ENCODE peak calls at places on chromosomes 6 and 20, in six cellular contexts. One of them, this sample, is unnamed.

GRCh38 chr20:49747707-49748524 is 34.2 kb upstream of the B4GALT5 start:
- DNase-seq in A549: no peak
- DNase-seq in lower lobe of right lung: peak; percentile 68
- DNase-seq in DND-41: no peak
- DNase-seq in left lung: peak; percentile 67
- DNase-seq in heart left ventricle: peak; percentile 95
- DNase-seq in this sample: no peak

GRCh38 chr6:7260291-7261029 is 52.5 kb downstream of the SSR1 start:
- DNase-seq in A549: no peak
- DNase-seq in lower lobe of right lung: no peak
- DNase-seq in DND-41: no peak
- DNase-seq in left lung: no peak
- DNase-seq in heart left ventricle: no peak
- DNase-seq in this sample: no peak

GRCh38 chr6:170260686-170261085 is 30.2 kb downstream of the DLL1 start:
- DNase-seq in A549: peak; percentile 26
- DNase-seq in lower lobe of right lung: no peak
- DNase-seq in DND-41: no peak
- DNase-seq in left lung: peak; percentile 44
- DNase-seq in heart left ventricle: no peak
- DNase-seq in this sample: no peak

GRCh38 chr6:168133707-168134398 is 54.8 kb upstream of the FRMD1 start:
- DNase-seq in A549: no peak
- DNase-seq in lower lobe of right lung: no peak
- DNase-seq in DND-41: no peak
- DNase-seq in left lung: no peak
- DNase-seq in heart left ventricle: no peak
- DNase-seq in this sample: no peak

GRCh38 chr20:21702553-21703467 is 2.7 kb upstream of the PAX1 start:
- DNase-seq in A549: peak; percentile 69
- DNase-seq in lower lobe of right lung: no peak
- DNase-seq in DND-41: no peak
- DNase-seq in left lung: peak; percentile 75
- DNase-seq in heart left ventricle: peak; percentile 52
- DNase-seq in this sample: no peak

GRCh38 chr6:40932366-40932765 is 106.7 kb downstream of the UNC5CL start:
- DNase-seq in A549: no peak
- DNase-seq in lower lobe of right lung: no peak
- DNase-seq in DND-41: no peak
- DNase-seq in left lung: no peak
- DNase-seq in heart left ventricle: no peak
- DNase-seq in this sample: no peak

GRCh38 chr6:166503167-166503744 is 83.2 kb downstream of the RAMACL start:
- DNase-seq in A549: no peak
- DNase-seq in lower lobe of right lung: no peak
- DNase-seq in DND-41: no peak
- DNase-seq in left lung: no peak
- DNase-seq in heart left ventricle: no peak
- DNase-seq in this sample: no peak

GRCh38 chr6:159505140-159505922 is 187.7 kb downstream of the SOD2 start:
- DNase-seq in A549: no peak
- DNase-seq in lower lobe of right lung: no peak
- DNase-seq in DND-41: no peak
- DNase-seq in left lung: no peak
- DNase-seq in heart left ventricle: peak; percentile 71
- DNase-seq in this sample: no peak

GRCh38 chr6:114764866-114765265 is 422.0 kb upstream of the HS3ST5 start:
- DNase-seq in A549: no peak
- DNase-seq in lower lobe of right lung: no peak
- DNase-seq in DND-41: no peak
- DNase-seq in left lung: no peak
- DNase-seq in heart left ventricle: no peak
- DNase-seq in this sample: no peak

GRCh38 chr6:32192608-32193039 is at the start of gene GPSM3:
- DNase-seq in A549: no peak
- DNase-seq in lower lobe of right lung: peak; percentile 82
- DNase-seq in DND-41: peak; percentile 89
- DNase-seq in left lung: peak; percentile 92
- DNase-seq in heart left ventricle: peak; percentile 77
- DNase-seq in this sample: peak; percentile 61

GRCh38 chr6:134619789-134620188 is 301.9 kb upstream of the SGK1 start:
- DNase-seq in A549: no peak
- DNase-seq in lower lobe of right lung: no peak
- DNase-seq in DND-41: no peak
- DNase-seq in left lung: no peak
- DNase-seq in heart left ventricle: no peak
- DNase-seq in this sample: no peak

GRCh38 chr6:43873806-43874714 is 104.0 kb downstream of the VEGFA start:
- DNase-seq in A549: no peak
- DNase-seq in lower lobe of right lung: no peak
- DNase-seq in DND-41: no peak
- DNase-seq in left lung: peak; percentile 27
- DNase-seq in heart left ventricle: no peak
- DNase-seq in this sample: no peak

GRCh38 chr20:54062812-54063280 is 7.5 kb downstream of the BCAS1 start:
- DNase-seq in A549: peak; percentile 62
- DNase-seq in lower lobe of right lung: no peak
- DNase-seq in DND-41: peak; percentile 10
- DNase-seq in left lung: no peak
- DNase-seq in heart left ventricle: no peak
- DNase-seq in this sample: no peak

GRCh38 chr6:31579546-31580445 is 2.4 kb downstream of the LTB start:
- DNase-seq in A549: no peak
- DNase-seq in lower lobe of right lung: no peak
- DNase-seq in DND-41: no peak
- DNase-seq in left lung: no peak
- DNase-seq in heart left ventricle: no peak
- DNase-seq in this sample: peak; percentile 53

GRCh38 chr20:8097307-8097706 is 34.8 kb upstream of the PLCB1 start:
- DNase-seq in A549: no peak
- DNase-seq in lower lobe of right lung: no peak
- DNase-seq in DND-41: no peak
- DNase-seq in left lung: no peak
- DNase-seq in heart left ventricle: no peak
- DNase-seq in this sample: no peak

GRCh38 chr20:25294459-25295385 is 46.8 kb downstream of the PYGB start:
- DNase-seq in A549: peak; percentile 88
- DNase-seq in lower lobe of right lung: no peak
- DNase-seq in DND-41: peak; percentile 75
- DNase-seq in left lung: no peak
- DNase-seq in heart left ventricle: peak; percentile 65
- DNase-seq in this sample: peak; percentile 43

GRCh38 chr20:54914995-54915394 is 439.6 kb downstream of the DOK5 start:
- DNase-seq in A549: no peak
- DNase-seq in lower lobe of right lung: no peak
- DNase-seq in DND-41: no peak
- DNase-seq in left lung: no peak
- DNase-seq in heart left ventricle: no peak
- DNase-seq in this sample: no peak

GRCh38 chr6:82248233-82248735 is 740 bp upstream of the IBTK start:
- DNase-seq in A549: peak; percentile 61
- DNase-seq in lower lobe of right lung: peak; percentile 64
- DNase-seq in DND-41: peak; percentile 18
- DNase-seq in left lung: no peak
- DNase-seq in heart left ventricle: no peak
- DNase-seq in this sample: no peak

GRCh38 chr6:14177413-14178082 is 60.0 kb downstream of the CD83 start:
- DNase-seq in A549: no peak
- DNase-seq in lower lobe of right lung: no peak
- DNase-seq in DND-41: no peak
- DNase-seq in left lung: no peak
- DNase-seq in heart left ventricle: no peak
- DNase-seq in this sample: no peak

GRCh38 chr20:7760261-7761048 is 179.8 kb downstream of the HAO1 start:
- DNase-seq in A549: no peak
- DNase-seq in lower lobe of right lung: no peak
- DNase-seq in DND-41: no peak
- DNase-seq in left lung: no peak
- DNase-seq in heart left ventricle: no peak
- DNase-seq in this sample: no peak

GRCh38 chr20:1434571-1435336 is 31.9 kb downstream of the NSFL1C start:
- DNase-seq in A549: no peak
- DNase-seq in lower lobe of right lung: no peak
- DNase-seq in DND-41: peak; percentile 87
- DNase-seq in left lung: no peak
- DNase-seq in heart left ventricle: no peak
- DNase-seq in this sample: peak; percentile 64

GRCh38 chr20:44133424-44133823 is 53.6 kb downstream of the JPH2 start:
- DNase-seq in A549: no peak
- DNase-seq in lower lobe of right lung: no peak
- DNase-seq in DND-41: no peak
- DNase-seq in left lung: no peak
- DNase-seq in heart left ventricle: peak; percentile 5
- DNase-seq in this sample: no peak

GRCh38 chr6:42201382-42201781 is 6.6 kb upstream of the GUCA1B start:
- DNase-seq in A549: no peak
- DNase-seq in lower lobe of right lung: no peak
- DNase-seq in DND-41: no peak
- DNase-seq in left lung: no peak
- DNase-seq in heart left ventricle: no peak
- DNase-seq in this sample: no peak

GRCh38 chr6:42204768-42205282 is 10.1 kb upstream of the GUCA1B start:
- DNase-seq in A549: no peak
- DNase-seq in lower lobe of right lung: no peak
- DNase-seq in DND-41: no peak
- DNase-seq in left lung: no peak
- DNase-seq in heart left ventricle: no peak
- DNase-seq in this sample: no peak

GRCh38 chr6:42199106-42199981 is 4.6 kb upstream of the GUCA1B start:
- DNase-seq in A549: no peak
- DNase-seq in lower lobe of right lung: no peak
- DNase-seq in DND-41: no peak
- DNase-seq in left lung: no peak
- DNase-seq in heart left ventricle: no peak
- DNase-seq in this sample: no peak

GRCh38 chr6:42200035-42200434 is 5.3 kb upstream of the GUCA1B start:
- DNase-seq in A549: no peak
- DNase-seq in lower lobe of right lung: no peak
- DNase-seq in DND-41: no peak
- DNase-seq in left lung: no peak
- DNase-seq in heart left ventricle: no peak
- DNase-seq in this sample: no peak

DNA sequence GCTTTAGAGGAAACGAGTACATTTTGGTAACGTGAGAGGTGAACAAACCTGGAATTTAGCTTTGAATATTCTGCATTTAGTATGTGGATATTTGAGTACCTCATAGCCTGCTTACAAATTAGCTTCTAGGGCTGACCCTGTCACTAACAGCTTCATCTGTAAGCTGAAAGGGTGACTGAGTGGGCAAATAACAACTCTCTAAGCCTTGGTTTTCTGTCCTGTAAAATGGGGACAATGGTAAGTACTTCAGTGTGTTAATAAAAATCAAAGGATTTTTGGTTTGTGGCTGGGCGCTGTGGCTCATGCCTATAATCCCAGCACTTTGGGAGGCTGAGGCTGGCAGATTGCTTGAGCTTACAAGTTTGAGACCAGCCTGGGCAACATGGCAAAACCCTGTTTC is 8.5 kb upstream of the GUCA1B start:
- DNase-seq in A549: no peak
- DNase-seq in lower lobe of right lung: no peak
- DNase-seq in DND-41: no peak
- DNase-seq in left lung: no peak
- DNase-seq in heart left ventricle: no peak
- DNase-seq in this sample: no peak
- H3K4me1 ChIP-seq in A549: peaks cover 69% of the 10 kb centered on the region
- H3K4me1 ChIP-seq in lower lobe of right lung: no peaks in the 10 kb centered on the region
- H3K4me1 ChIP-seq in DND-41: no peaks in the 10 kb centered on the region
- H3K4me1 ChIP-seq in left lung: no peaks in the 10 kb centered on the region
- H3K4me1 ChIP-seq in heart left ventricle: no peaks in the 10 kb centered on the region
- H3K4me1 ChIP-seq in this sample: no peaks in the 10 kb centered on the region

DNA sequence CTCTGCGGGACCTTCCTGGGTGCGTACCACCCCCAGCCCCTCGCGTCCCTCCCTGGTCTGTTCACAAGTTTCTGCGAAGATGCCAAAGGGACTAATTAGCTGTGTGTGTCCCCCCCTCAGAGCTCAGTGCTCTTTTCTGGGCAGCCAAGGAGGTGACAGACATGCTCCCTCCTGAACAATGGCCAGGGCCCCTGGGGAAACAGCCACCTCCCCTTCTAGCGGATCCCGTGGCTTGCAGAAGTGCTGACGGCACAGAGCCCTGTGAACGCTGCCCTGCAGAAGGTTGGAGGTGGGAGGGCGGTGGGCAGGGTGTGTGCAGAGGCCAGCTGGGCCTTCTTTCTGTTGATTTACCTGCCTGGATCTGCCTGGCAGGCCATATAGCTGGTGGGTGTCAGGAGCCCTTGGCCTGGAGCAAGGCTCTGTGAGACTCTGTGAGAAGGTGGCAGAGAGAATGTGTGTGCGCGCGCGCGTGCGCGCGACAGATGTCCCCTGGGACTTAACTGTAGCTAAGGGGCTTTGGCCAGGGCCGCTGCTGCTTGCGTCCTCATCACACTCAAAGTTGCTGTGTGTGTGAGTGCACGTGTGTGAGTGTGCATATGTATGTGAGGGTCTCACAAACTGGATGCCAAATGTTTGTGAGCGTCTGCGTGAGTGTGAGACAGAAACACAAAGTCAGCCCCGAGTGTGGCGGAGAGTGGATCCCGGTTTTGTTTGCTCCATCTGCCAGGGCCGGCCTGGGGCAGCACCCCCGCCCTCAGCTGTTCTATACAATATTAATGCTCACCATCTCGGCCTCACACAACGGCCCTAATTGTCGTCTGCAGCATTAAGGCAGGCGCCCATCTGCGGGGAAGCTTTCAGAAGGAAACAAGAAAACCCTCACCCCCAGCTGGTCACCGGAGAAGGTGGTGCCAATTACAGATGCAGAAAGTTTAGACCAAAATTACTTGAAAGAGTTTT is 3.4 kb upstream of the MYT1 start:
- DNase-seq in A549: no peak
- DNase-seq in lower lobe of right lung: peak; percentile 20
- DNase-seq in DND-41: no peak
- DNase-seq in left lung: peak; percentile 41
- DNase-seq in heart left ventricle: no peak
- DNase-seq in this sample: no peak
- H3K4me3 ChIP-seq in A549: no peak overlapping the region
- H3K4me3 ChIP-seq in lower lobe of right lung: no peak overlapping the region
- H3K4me3 ChIP-seq in DND-41: no peak overlapping the region
- H3K4me3 ChIP-seq in left lung: no peak overlapping the region
- H3K4me3 ChIP-seq in heart left ventricle: no peak overlapping the region
- H3K4me3 ChIP-seq in this sample: no peak overlapping the region

GRCh38 chr6:88499436-88499835 is 333.3 kb upstream of the CNR1 start:
- DNase-seq in A549: no peak
- DNase-seq in lower lobe of right lung: no peak
- DNase-seq in DND-41: no peak
- DNase-seq in left lung: no peak
- DNase-seq in heart left ventricle: no peak
- DNase-seq in this sample: no peak
- H3K27ac ChIP-seq in A549: no peak overlapping the region
- H3K27ac ChIP-seq in lower lobe of right lung: no peak overlapping the region
- H3K27ac ChIP-seq in DND-41: no peak overlapping the region
- H3K27ac ChIP-seq in left lung: no peak overlapping the region
- H3K27ac ChIP-seq in heart left ventricle: no peak overlapping the region
- H3K27ac ChIP-seq in this sample: no peak overlapping the region

DNA sequence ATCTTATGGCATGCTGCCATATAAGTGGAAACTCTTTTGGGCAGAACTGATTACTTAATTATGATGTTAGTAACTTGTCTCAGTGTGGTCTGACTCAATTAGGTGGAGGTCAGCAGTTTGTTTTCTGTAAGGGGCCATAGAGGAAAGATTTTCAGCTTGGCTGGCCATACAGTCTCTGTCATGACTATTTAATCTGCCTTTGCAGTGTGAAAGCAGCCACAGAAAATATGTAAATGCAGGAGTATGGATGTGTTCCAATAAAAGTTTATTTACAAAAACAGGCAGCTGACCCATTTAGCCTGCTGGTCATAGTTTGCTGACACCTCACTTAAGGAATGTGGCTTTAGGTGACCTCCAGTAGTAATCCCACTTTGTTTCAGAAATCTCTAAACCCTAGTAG is 700.7 kb downstream of the EPM2A start:
- DNase-seq in A549: no peak
- DNase-seq in lower lobe of right lung: no peak
- DNase-seq in DND-41: no peak
- DNase-seq in left lung: no peak
- DNase-seq in heart left ventricle: no peak
- DNase-seq in this sample: no peak
- H3K4me1 ChIP-seq in A549: no peaks in the 10 kb centered on the region
- H3K4me1 ChIP-seq in lower lobe of right lung: no peaks in the 10 kb centered on the region
- H3K4me1 ChIP-seq in DND-41: no peaks in the 10 kb centered on the region
- H3K4me1 ChIP-seq in left lung: no peaks in the 10 kb centered on the region
- H3K4me1 ChIP-seq in heart left ventricle: no peaks in the 10 kb centered on the region
- H3K4me1 ChIP-seq in this sample: no peaks in the 10 kb centered on the region